ENCODE peak calls at places on chromosomes 7 and 10, in five cellular contexts. A is lung, Y is dorsolateral prefrontal cortex, P is ovary, U is nephron progenitor cell. C is an unnamed sample.

GRCh38 chr10:59240581-59241183 is 64.2 kb downstream of the PHYHIPL start:
- DNase-seq in U (peak), P (no peak), A (no peak), Y (no peak), C (peak)

GRCh38 chr10:31620236-31621151 is 301.5 kb downstream of the ZEB1 start:
- DNase-seq in P (no peak), U (peak), Y (no peak), A (peak), C (no peak)

GRCh38 chr10:68208424-68209042 is 23.4 kb downstream of the ATOH7 start:
- DNase-seq in P (peak), Y (peak), U (peak), A (no peak), C (peak)

GRCh38 chr10:74289172-74289571 is 138.2 kb downstream of the ADK start:
- DNase-seq in U (no peak), A (no peak), P (no peak), Y (no peak), C (no peak)

GRCh38 chr7:108417144-108417543 is 39.1 kb downstream of the NRCAM start:
- DNase-seq in U (no peak), Y (no peak), P (no peak), A (no peak), C (no peak)

GRCh38 chr7:158268851-158269535 is 318.6 kb downstream of the PTPRN2 start:
- DNase-seq in P (no peak), A (no peak), Y (no peak), U (no peak), C (no peak)

GRCh38 chr7:79317728-79318127 is 135.7 kb downstream of the MAGI2 start:
- DNase-seq in Y (no peak), U (no peak), A (no peak), P (no peak), C (no peak)

GRCh38 chr10:17453035-17453376 is 1.4 kb downstream of the ST8SIA6 start:
- DNase-seq in U (no peak), P (no peak), Y (no peak), A (no peak), C (no peak)

GRCh38 chr7:157442993-157443831 is 106.4 kb downstream of the DNAJB6 start:
- DNase-seq in U (no peak), P (no peak), Y (no peak), A (no peak), C (no peak)

GRCh38 chr7:2138146-2138765 is 94.5 kb downstream of the MAD1L1 start:
- DNase-seq in P (no peak), A (no peak), U (no peak), Y (no peak), C (peak)

GRCh38 chr10:117074621-117075020 is 63.4 kb downstream of the VAX1 start:
- DNase-seq in A (no peak), U (no peak), Y (no peak), P (no peak), C (no peak)
- TF ChIP-seq CTCF in A (no peak), U (no peak), Y (no peak), P (no peak), C (no peak)

GRCh38 chr7:72069263-72069662 is 342.9 kb downstream of the CALN1 start:
- DNase-seq in U (no peak), P (no peak), A (no peak), Y (no peak), C (no peak)
- TF ChIP-seq CTCF in U (no peak), P (no peak), A (no peak), Y (no peak), C (no peak)

DNA sequence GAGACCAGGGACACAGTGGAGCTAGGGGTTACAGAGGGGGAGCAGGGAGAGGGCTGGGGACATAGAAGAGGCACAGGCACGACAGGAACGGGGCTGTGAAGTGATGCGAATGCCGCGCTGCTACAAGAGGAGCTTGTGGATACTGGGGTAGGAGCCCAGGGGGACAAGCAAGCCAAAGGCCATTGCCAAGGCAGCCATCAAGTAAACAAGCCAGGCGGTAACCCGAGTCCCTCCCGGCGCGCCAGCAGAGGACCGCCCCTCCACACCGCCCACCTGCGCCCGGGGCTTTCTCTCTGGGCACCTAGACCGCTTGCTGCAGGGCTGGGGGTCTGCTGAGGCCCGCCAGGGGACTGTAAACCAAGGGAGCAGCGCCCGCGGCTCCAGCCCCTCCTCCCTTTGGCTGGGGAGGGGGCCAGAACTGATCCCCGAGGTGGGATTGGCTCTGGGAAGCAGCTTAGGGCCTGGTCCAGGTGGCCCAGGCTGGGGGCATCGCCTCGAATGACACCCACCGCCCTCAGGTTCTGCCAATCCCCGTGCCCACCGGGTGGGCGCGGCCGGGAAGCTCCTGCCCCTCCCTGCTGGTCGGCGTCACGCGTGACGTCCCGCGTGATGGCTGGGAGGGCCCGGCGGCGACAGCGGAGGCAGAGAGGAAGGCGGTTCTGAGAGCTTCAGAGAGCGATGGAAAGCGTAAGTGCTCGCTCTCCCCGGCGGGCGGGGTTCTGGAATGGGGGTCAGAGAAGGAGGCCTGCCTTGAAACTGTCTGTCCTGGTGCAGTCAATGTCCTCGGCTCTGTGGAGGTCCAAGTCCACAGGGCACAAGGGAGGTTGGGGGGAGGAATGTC is 982 bp downstream of the SFXN3 start:
- DNase-seq in U (peak), Y (peak), A (peak), P (peak), C (peak)
- TF ChIP-seq CTCF in U (no peak), Y (no peak), A (no peak), P (peak), C (no peak)

GRCh38 chr10:69693886-69694285 is 63.8 kb downstream of the FAM241B start:
- DNase-seq in U (no peak), P (no peak), A (no peak), Y (no peak), C (no peak)

GRCh38 chr10:69692891-69693290 is 62.8 kb downstream of the FAM241B start:
- DNase-seq in U (no peak), P (no peak), A (no peak), Y (no peak), C (no peak)

GRCh38 chr10:69697006-69697405 is 67.0 kb downstream of the FAM241B start:
- DNase-seq in A (no peak), P (no peak), Y (no peak), U (no peak), C (no peak)

GRCh38 chr10:69696073-69696731 is 66.2 kb downstream of the FAM241B start:
- DNase-seq in P (no peak), U (peak), Y (no peak), A (no peak), C (peak)
- TF ChIP-seq CTCF in P (peak), U (peak), Y (peak), A (peak), C (peak)

GRCh38 chr10:124418726-124419501 is at the start of gene OAT:
- DNase-seq in U (peak), Y (peak), P (peak), A (peak), C (peak)
- TF ChIP-seq CTCF in U (peak), Y (peak), P (peak), A (no peak), C (no peak)

DNA sequence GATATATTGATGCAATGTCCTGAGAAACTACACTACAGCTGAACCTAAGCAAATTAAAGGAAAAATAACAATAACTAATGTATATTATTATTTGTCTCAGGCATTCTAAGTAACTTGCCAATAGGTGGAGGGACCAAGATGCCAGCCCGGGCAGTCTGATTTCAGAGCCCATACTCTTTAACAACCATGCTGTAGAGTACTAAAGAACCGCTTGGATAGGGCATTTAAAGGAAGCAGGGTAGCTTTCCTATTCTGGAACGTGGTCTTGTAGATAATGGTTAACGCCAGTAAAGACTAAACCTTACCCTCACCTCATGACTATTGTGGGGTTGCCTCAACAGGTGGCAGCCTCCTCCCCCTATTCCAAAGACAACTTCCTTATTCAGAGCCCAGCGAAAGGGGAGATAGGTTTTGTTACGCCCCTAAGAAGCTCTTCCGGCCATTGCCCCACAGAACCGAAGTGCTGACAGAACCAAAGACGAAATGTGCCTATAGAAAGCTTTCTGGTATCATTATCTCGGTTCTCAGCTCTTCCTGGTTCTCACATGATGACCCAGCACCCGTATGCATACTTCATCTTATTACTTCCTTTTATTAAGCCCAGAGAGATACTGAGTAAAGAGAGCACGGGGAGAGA is 707 bp upstream of the C1GALT1 start:
- DNase-seq in P (peak), A (peak), Y (peak), U (peak), C (peak)
- TF ChIP-seq CTCF in P (no peak), A (no peak), Y (no peak), U (no peak), C (peak)

C was measured in GM13976.